ENCODE peak calls at places on chromosomes 2 and 18, in five cellular contexts. T is stimulated activated CD4-positive, alpha-beta T cell treated with anti-CD3 and anti-CD28 coated beads, TNF-alpha, amount 100 ng/mL, for 1 hour; J is activated T-cell treated with anti-CD3 and anti-CD28 coated beads for 1 hour; F is adrenal gland; H is KBM-7. P is an unnamed sample.

GRCh38 chr2:83730258-83730657 is 728.8 kb downstream of the SUCLG1 start:
- DNase-seq in T (no peak), J (no peak), F (no peak), H (no peak), P (no peak)

GRCh38 chr18:64099244-64099643 is 49.6 kb downstream of the LINC00305 start:
- DNase-seq in T (no peak), J (no peak), F (no peak), H (no peak), P (peak)

GRCh38 chr18:70382032-70382431 is 93.2 kb downstream of the SOCS6 start:
- DNase-seq in T (no peak), J (no peak), F (no peak), H (no peak), P (no peak)

GRCh38 chr2:85899849-85900248 is 11.1 kb upstream of the ST3GAL5 start:
- DNase-seq in T (no peak), J (no peak), F (no peak), H (no peak), P (no peak)

GRCh38 chr2:32627441-32627900 is 379 bp upstream of the TTC27 start:
- DNase-seq in T (no peak), J (peak), F (peak), H (no peak), P (no peak)

GRCh38 chr2:71156531-71156930 is 26.1 kb downstream of the MPHOSPH10 start:
- DNase-seq in T (no peak), J (no peak), F (no peak), H (no peak), P (no peak)

GRCh38 chr2:46984642-46985476 is 69.3 kb upstream of the MCFD2 start:
- DNase-seq in T (no peak), J (no peak), F (peak), H (peak), P (peak)

GRCh38 chr2:130864830-130865229 is 28.1 kb downstream of the ARHGEF4 start:
- DNase-seq in T (no peak), J (no peak), F (peak), H (peak), P (peak)

GRCh38 chr2:217902281-217903141 is 100.3 kb downstream of the TNS1 start:
- DNase-seq in T (no peak), J (no peak), F (peak), H (peak), P (no peak)

GRCh38 chr2:69945447-69945846 is 16.0 kb downstream of the ASPRV1 start:
- DNase-seq in T (no peak), J (no peak), F (no peak), H (no peak), P (no peak)

GRCh38 chr2:27083410-27084296 is 2.9 kb upstream of the KHK start:
- DNase-seq in T (no peak), J (no peak), F (no peak), H (no peak), P (no peak)

GRCh38 chr2:64595397-64596160 is 58.1 kb downstream of the SERTAD2 start:
- DNase-seq in T (no peak), J (no peak), F (no peak), H (peak), P (peak)

GRCh38 chr2:196607073-196607472 is 32.4 kb upstream of the CCDC150 start:
- DNase-seq in T (no peak), J (no peak), F (no peak), H (no peak), P (no peak)

GRCh38 chr2:15145919-15146318 is 415.2 kb downstream of the NBAS start:
- DNase-seq in T (no peak), J (no peak), F (no peak), H (no peak), P (no peak)

GRCh38 chr2:11551569-11552259 is 17.9 kb downstream of the GREB1 start:
- DNase-seq in T (no peak), J (no peak), F (no peak), H (no peak), P (no peak)

GRCh38 chr2:42369551-42370229 is 8.7 kb upstream of the COX7A2L start:
- DNase-seq in T (no peak), J (no peak), F (no peak), H (peak), P (peak)

GRCh38 chr2:173434729-173435345 is 80.2 kb downstream of the CDCA7 start:
- DNase-seq in T (no peak), J (no peak), F (no peak), H (no peak), P (no peak)

GRCh38 chr18:55264108-55264507 is 304.8 kb upstream of the CCDC68 start:
- DNase-seq in T (no peak), J (no peak), F (peak), H (no peak), P (no peak)